ENCODE peak calls at places on chromosomes 4 and X, in ten cellular contexts. One of them, this sample, is unnamed.

GRCh38 chr4:145936142-145937020 is 2.2 kb downstream of the ZNF827 start:
- DNase-seq in tibial nerve: peak
- DNase-seq in OCI-LY7: peak
- DNase-seq in endothelial cell: peak
- DNase-seq in colonic mucosa: peak
- DNase-seq in mesothelial cell of epicardium: peak
- DNase-seq in progenitor cell of endocrine pancreas: peak
- DNase-seq in fibroblast of lung: peak
- DNase-seq in lower lobe of right lung: peak
- DNase-seq in cardiac fibroblast: peak
- DNase-seq in this sample: peak

GRCh38 chr4:164446516-164446915 is 307.4 kb upstream of the SMIM31 start:
- DNase-seq in tibial nerve: no peak
- DNase-seq in OCI-LY7: no peak
- DNase-seq in endothelial cell: no peak
- DNase-seq in colonic mucosa: no peak
- DNase-seq in mesothelial cell of epicardium: no peak
- DNase-seq in progenitor cell of endocrine pancreas: no peak
- DNase-seq in fibroblast of lung: peak
- DNase-seq in lower lobe of right lung: no peak
- DNase-seq in cardiac fibroblast: no peak
- DNase-seq in this sample: peak

GRCh38 chrX:103367502-103367901 is 8.8 kb upstream of the BEX3 start:
- DNase-seq in tibial nerve: no peak
- DNase-seq in OCI-LY7: no peak
- DNase-seq in endothelial cell: no peak
- DNase-seq in colonic mucosa: no peak
- DNase-seq in mesothelial cell of epicardium: no peak
- DNase-seq in progenitor cell of endocrine pancreas: no peak
- DNase-seq in fibroblast of lung: peak
- DNase-seq in lower lobe of right lung: no peak
- DNase-seq in cardiac fibroblast: no peak
- DNase-seq in this sample: peak

GRCh38 chr4:68021185-68021584 is 57.9 kb upstream of the TMPRSS11A start:
- DNase-seq in tibial nerve: no peak
- DNase-seq in OCI-LY7: no peak
- DNase-seq in endothelial cell: no peak
- DNase-seq in colonic mucosa: no peak
- DNase-seq in mesothelial cell of epicardium: no peak
- DNase-seq in progenitor cell of endocrine pancreas: no peak
- DNase-seq in fibroblast of lung: no peak
- DNase-seq in lower lobe of right lung: no peak
- DNase-seq in cardiac fibroblast: no peak
- DNase-seq in this sample: peak

GRCh38 chr4:7680731-7681130 is 246.0 kb upstream of the PSAPL1 start:
- DNase-seq in tibial nerve: no peak
- DNase-seq in OCI-LY7: no peak
- DNase-seq in endothelial cell: no peak
- DNase-seq in colonic mucosa: no peak
- DNase-seq in mesothelial cell of epicardium: no peak
- DNase-seq in progenitor cell of endocrine pancreas: no peak
- DNase-seq in fibroblast of lung: no peak
- DNase-seq in lower lobe of right lung: no peak
- DNase-seq in cardiac fibroblast: no peak
- DNase-seq in this sample: no peak

GRCh38 chrX:43493751-43494150 is 162.3 kb upstream of the MAOA start:
- DNase-seq in tibial nerve: no peak
- DNase-seq in OCI-LY7: no peak
- DNase-seq in endothelial cell: no peak
- DNase-seq in colonic mucosa: no peak
- DNase-seq in mesothelial cell of epicardium: no peak
- DNase-seq in progenitor cell of endocrine pancreas: no peak
- DNase-seq in fibroblast of lung: peak
- DNase-seq in lower lobe of right lung: no peak
- DNase-seq in cardiac fibroblast: peak
- DNase-seq in this sample: peak

GRCh38 chr4:123588631-123589223 is 192.1 kb downstream of the SPRY1 start:
- DNase-seq in tibial nerve: no peak
- DNase-seq in OCI-LY7: no peak
- DNase-seq in endothelial cell: no peak
- DNase-seq in colonic mucosa: no peak
- DNase-seq in mesothelial cell of epicardium: no peak
- DNase-seq in progenitor cell of endocrine pancreas: no peak
- DNase-seq in fibroblast of lung: peak
- DNase-seq in lower lobe of right lung: no peak
- DNase-seq in cardiac fibroblast: peak
- DNase-seq in this sample: no peak

GRCh38 chr4:65623509-65623908 is 46.8 kb downstream of the EPHA5 start:
- DNase-seq in tibial nerve: no peak
- DNase-seq in OCI-LY7: no peak
- DNase-seq in endothelial cell: no peak
- DNase-seq in colonic mucosa: no peak
- DNase-seq in mesothelial cell of epicardium: no peak
- DNase-seq in progenitor cell of endocrine pancreas: no peak
- DNase-seq in fibroblast of lung: peak
- DNase-seq in lower lobe of right lung: no peak
- DNase-seq in cardiac fibroblast: peak
- DNase-seq in this sample: peak

GRCh38 chr4:146342600-146343192 is 128.4 kb downstream of the REELD1 start:
- DNase-seq in tibial nerve: peak
- DNase-seq in OCI-LY7: peak
- DNase-seq in endothelial cell: peak
- DNase-seq in colonic mucosa: peak
- DNase-seq in mesothelial cell of epicardium: no peak
- DNase-seq in progenitor cell of endocrine pancreas: no peak
- DNase-seq in fibroblast of lung: peak
- DNase-seq in lower lobe of right lung: no peak
- DNase-seq in cardiac fibroblast: peak
- DNase-seq in this sample: peak

GRCh38 chr4:154719087-154719486 is 24.7 kb upstream of the LRAT start:
- DNase-seq in tibial nerve: no peak
- DNase-seq in OCI-LY7: no peak
- DNase-seq in endothelial cell: no peak
- DNase-seq in colonic mucosa: no peak
- DNase-seq in mesothelial cell of epicardium: no peak
- DNase-seq in progenitor cell of endocrine pancreas: no peak
- DNase-seq in fibroblast of lung: peak
- DNase-seq in lower lobe of right lung: no peak
- DNase-seq in cardiac fibroblast: peak
- DNase-seq in this sample: peak

GRCh38 chr4:154720618-154721267 is 23.1 kb upstream of the LRAT start:
- DNase-seq in tibial nerve: no peak
- DNase-seq in OCI-LY7: no peak
- DNase-seq in endothelial cell: no peak
- DNase-seq in colonic mucosa: no peak
- DNase-seq in mesothelial cell of epicardium: no peak
- DNase-seq in progenitor cell of endocrine pancreas: no peak
- DNase-seq in fibroblast of lung: no peak
- DNase-seq in lower lobe of right lung: no peak
- DNase-seq in cardiac fibroblast: no peak
- DNase-seq in this sample: peak

GRCh38 chr4:154720123-154720522 is 23.7 kb upstream of the LRAT start:
- DNase-seq in tibial nerve: no peak
- DNase-seq in OCI-LY7: no peak
- DNase-seq in endothelial cell: no peak
- DNase-seq in colonic mucosa: no peak
- DNase-seq in mesothelial cell of epicardium: no peak
- DNase-seq in progenitor cell of endocrine pancreas: no peak
- DNase-seq in fibroblast of lung: no peak
- DNase-seq in lower lobe of right lung: no peak
- DNase-seq in cardiac fibroblast: no peak
- DNase-seq in this sample: peak

GRCh38 chr4:154727540-154727939 is 16.3 kb upstream of the LRAT start:
- DNase-seq in tibial nerve: no peak
- DNase-seq in OCI-LY7: no peak
- DNase-seq in endothelial cell: no peak
- DNase-seq in colonic mucosa: no peak
- DNase-seq in mesothelial cell of epicardium: no peak
- DNase-seq in progenitor cell of endocrine pancreas: no peak
- DNase-seq in fibroblast of lung: no peak
- DNase-seq in lower lobe of right lung: no peak
- DNase-seq in cardiac fibroblast: no peak
- DNase-seq in this sample: no peak

DNA sequence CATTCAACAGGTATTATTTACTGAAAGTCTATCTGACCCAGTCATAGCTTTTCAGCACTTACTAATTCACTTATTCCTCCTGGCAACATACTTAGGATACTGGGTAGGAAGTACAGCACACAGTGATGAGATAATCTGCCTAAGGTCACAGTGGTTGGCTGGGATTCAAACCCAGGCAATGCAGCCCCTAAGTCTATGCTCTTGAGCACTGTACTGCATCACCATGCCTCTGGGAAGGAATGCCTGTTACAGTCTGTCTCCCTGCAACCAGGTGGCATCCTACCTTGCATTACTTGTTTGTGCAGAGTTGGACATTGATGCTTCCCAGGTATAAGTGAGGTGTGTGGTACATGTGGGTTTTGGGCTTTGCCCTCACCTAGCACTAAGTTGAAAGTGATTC is 21.5 kb upstream of the LRAT start:
- DNase-seq in tibial nerve: no peak
- DNase-seq in OCI-LY7: no peak
- DNase-seq in endothelial cell: no peak
- DNase-seq in colonic mucosa: no peak
- DNase-seq in mesothelial cell of epicardium: no peak
- DNase-seq in progenitor cell of endocrine pancreas: no peak
- DNase-seq in fibroblast of lung: no peak
- DNase-seq in lower lobe of right lung: no peak
- DNase-seq in cardiac fibroblast: no peak
- DNase-seq in this sample: no peak
- TF ChIP-seq CTCF in tibial nerve: no peak
- TF ChIP-seq CTCF in OCI-LY7: no peak
- TF ChIP-seq CTCF in endothelial cell: no peak
- TF ChIP-seq CTCF in colonic mucosa: no peak
- TF ChIP-seq CTCF in mesothelial cell of epicardium: no peak
- TF ChIP-seq CTCF in progenitor cell of endocrine pancreas: no peak
- TF ChIP-seq CTCF in fibroblast of lung: no peak
- TF ChIP-seq CTCF in lower lobe of right lung: no peak
- TF ChIP-seq CTCF in cardiac fibroblast: no peak
- TF ChIP-seq CTCF in this sample: no peak

DNA sequence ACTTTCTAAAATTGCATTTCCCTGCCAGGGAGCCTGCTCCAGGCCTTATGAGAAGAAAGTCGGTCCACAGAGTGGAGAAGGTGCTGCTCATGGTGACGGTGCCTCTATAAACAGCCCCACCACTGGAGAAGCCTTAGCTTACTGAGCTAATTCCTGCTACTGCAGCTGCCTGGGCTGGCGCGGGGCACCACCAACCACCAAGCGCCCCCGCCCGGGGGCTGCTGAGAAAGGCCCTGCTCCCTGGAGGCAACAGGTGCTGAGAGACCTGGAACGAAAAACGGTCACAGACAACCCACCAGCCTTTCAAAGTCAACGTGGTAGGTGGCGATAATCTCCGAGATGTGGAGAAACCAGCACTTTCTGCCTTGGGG is 2.9 kb downstream of the HCFC1 start:
- DNase-seq in tibial nerve: no peak
- DNase-seq in OCI-LY7: peak
- DNase-seq in endothelial cell: no peak
- DNase-seq in colonic mucosa: no peak
- DNase-seq in mesothelial cell of epicardium: no peak
- DNase-seq in progenitor cell of endocrine pancreas: no peak
- DNase-seq in fibroblast of lung: no peak
- DNase-seq in lower lobe of right lung: no peak
- DNase-seq in cardiac fibroblast: no peak
- DNase-seq in this sample: no peak
- TF ChIP-seq CTCF in tibial nerve: no peak
- TF ChIP-seq CTCF in OCI-LY7: peak
- TF ChIP-seq CTCF in endothelial cell: no peak
- TF ChIP-seq CTCF in colonic mucosa: no peak
- TF ChIP-seq CTCF in mesothelial cell of epicardium: no peak
- TF ChIP-seq CTCF in progenitor cell of endocrine pancreas: peak
- TF ChIP-seq CTCF in fibroblast of lung: no peak
- TF ChIP-seq CTCF in lower lobe of right lung: peak
- TF ChIP-seq CTCF in cardiac fibroblast: no peak
- TF ChIP-seq CTCF in this sample: no peak

GRCh38 chrX:78831523-78831922 is 84.0 kb downstream of the LPAR4 start:
- DNase-seq in tibial nerve: no peak
- DNase-seq in OCI-LY7: no peak
- DNase-seq in endothelial cell: no peak
- DNase-seq in colonic mucosa: no peak
- DNase-seq in mesothelial cell of epicardium: no peak
- DNase-seq in progenitor cell of endocrine pancreas: no peak
- DNase-seq in fibroblast of lung: no peak
- DNase-seq in lower lobe of right lung: no peak
- DNase-seq in cardiac fibroblast: no peak
- DNase-seq in this sample: no peak
- TF ChIP-seq CTCF in tibial nerve: no peak
- TF ChIP-seq CTCF in OCI-LY7: no peak
- TF ChIP-seq CTCF in endothelial cell: no peak
- TF ChIP-seq CTCF in colonic mucosa: no peak
- TF ChIP-seq CTCF in mesothelial cell of epicardium: no peak
- TF ChIP-seq CTCF in progenitor cell of endocrine pancreas: no peak
- TF ChIP-seq CTCF in fibroblast of lung: no peak
- TF ChIP-seq CTCF in lower lobe of right lung: no peak
- TF ChIP-seq CTCF in cardiac fibroblast: no peak
- TF ChIP-seq CTCF in this sample: no peak

GRCh38 chr4:78757574-78757973 is 18.6 kb upstream of the BMP2K start:
- DNase-seq in tibial nerve: no peak
- DNase-seq in OCI-LY7: no peak
- DNase-seq in endothelial cell: no peak
- DNase-seq in colonic mucosa: no peak
- DNase-seq in mesothelial cell of epicardium: no peak
- DNase-seq in progenitor cell of endocrine pancreas: no peak
- DNase-seq in fibroblast of lung: no peak
- DNase-seq in lower lobe of right lung: no peak
- DNase-seq in cardiac fibroblast: no peak
- DNase-seq in this sample: no peak
- TF ChIP-seq CTCF in tibial nerve: no peak
- TF ChIP-seq CTCF in OCI-LY7: no peak
- TF ChIP-seq CTCF in endothelial cell: no peak
- TF ChIP-seq CTCF in colonic mucosa: no peak
- TF ChIP-seq CTCF in mesothelial cell of epicardium: no peak
- TF ChIP-seq CTCF in progenitor cell of endocrine pancreas: no peak
- TF ChIP-seq CTCF in fibroblast of lung: no peak
- TF ChIP-seq CTCF in lower lobe of right lung: no peak
- TF ChIP-seq CTCF in cardiac fibroblast: no peak
- TF ChIP-seq CTCF in this sample: no peak

DNA sequence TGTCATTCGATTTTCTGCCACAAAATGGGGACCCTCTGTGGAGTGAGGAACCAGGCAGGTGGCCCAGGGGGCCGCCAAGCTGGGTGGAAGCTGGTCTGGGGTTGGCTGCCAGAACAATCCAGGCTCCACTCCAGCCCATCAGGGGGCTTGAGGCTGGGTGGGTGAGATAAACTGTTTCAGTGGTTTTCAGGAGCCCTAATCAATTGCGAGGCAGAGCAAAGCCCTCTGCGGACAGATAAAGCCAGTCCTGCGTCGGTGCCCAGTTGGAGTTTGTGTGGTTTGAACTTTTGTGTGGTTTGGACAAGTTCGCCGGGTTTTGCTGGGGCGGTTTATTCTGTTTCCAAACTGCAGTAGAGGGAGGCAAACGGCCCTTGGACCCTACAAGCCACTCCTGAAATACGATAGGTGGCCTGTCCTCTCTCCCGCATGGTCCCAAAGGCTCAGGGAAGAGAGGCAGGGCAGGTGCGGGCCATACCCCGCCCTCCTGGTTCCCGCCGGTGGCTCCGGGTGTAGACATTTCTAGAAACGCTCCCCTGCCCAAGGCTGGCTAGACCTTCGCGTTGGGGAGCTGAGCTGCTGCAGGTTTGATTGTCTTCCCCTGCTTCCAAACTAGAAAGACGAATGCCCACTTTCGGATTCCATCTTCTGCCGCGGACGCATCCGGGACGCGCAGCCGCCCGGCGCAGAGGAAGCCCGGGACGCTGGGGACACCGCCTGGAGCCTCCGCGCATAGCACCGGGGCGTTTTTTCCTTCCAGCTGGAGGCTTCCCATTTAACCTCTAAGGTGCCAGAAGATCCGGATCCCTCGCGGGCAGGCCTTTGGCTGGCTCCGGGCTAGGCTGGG is 169.0 kb upstream of the BCOR start:
- DNase-seq in tibial nerve: peak
- DNase-seq in OCI-LY7: peak
- DNase-seq in endothelial cell: peak
- DNase-seq in colonic mucosa: peak
- DNase-seq in mesothelial cell of epicardium: peak
- DNase-seq in progenitor cell of endocrine pancreas: peak
- DNase-seq in fibroblast of lung: peak
- DNase-seq in lower lobe of right lung: peak
- DNase-seq in cardiac fibroblast: peak
- DNase-seq in this sample: peak
- TF ChIP-seq CTCF in tibial nerve: peak
- TF ChIP-seq CTCF in OCI-LY7: peak
- TF ChIP-seq CTCF in endothelial cell: peak
- TF ChIP-seq CTCF in colonic mucosa: peak
- TF ChIP-seq CTCF in mesothelial cell of epicardium: no peak
- TF ChIP-seq CTCF in progenitor cell of endocrine pancreas: peak
- TF ChIP-seq CTCF in fibroblast of lung: peak
- TF ChIP-seq CTCF in lower lobe of right lung: peak
- TF ChIP-seq CTCF in cardiac fibroblast: peak
- TF ChIP-seq CTCF in this sample: peak